ENCODE peak calls at places on chromosome 16, in nine cellular contexts. One of them, this sample, is unnamed.

GRCh38 chr16:55467898-55468297 is 11.1 kb upstream of the MMP2 start:
- DNase-seq in gastrocnemius medialis: no peak
- DNase-seq in cardiac muscle cell: no peak
- DNase-seq in C1 segment of cervical spinal cord: no peak
- DNase-seq in activated T-cell treated with anti-CD3 and anti-CD28 coated beads, Interleukin-2, amount 50 U/mL, for 4 hours: no peak
- DNase-seq in HCEC 1CT: no peak
- DNase-seq in T-helper 2 cell: no peak
- DNase-seq in NCI-H774: no peak
- DNase-seq in HL-60: no peak
- DNase-seq in this sample: no peak

GRCh38 chr16:88508868-88509748 is 56.0 kb downstream of the ZFPM1 start:
- DNase-seq in gastrocnemius medialis: no peak
- DNase-seq in cardiac muscle cell: no peak
- DNase-seq in C1 segment of cervical spinal cord: no peak
- DNase-seq in activated T-cell treated with anti-CD3 and anti-CD28 coated beads, Interleukin-2, amount 50 U/mL, for 4 hours: no peak
- DNase-seq in HCEC 1CT: no peak
- DNase-seq in T-helper 2 cell: no peak
- DNase-seq in NCI-H774: no peak
- DNase-seq in HL-60: no peak
- DNase-seq in this sample: no peak

GRCh38 chr16:85543536-85543935 is 69.6 kb upstream of the GSE1 start:
- DNase-seq in gastrocnemius medialis: no peak
- DNase-seq in cardiac muscle cell: no peak
- DNase-seq in C1 segment of cervical spinal cord: no peak
- DNase-seq in activated T-cell treated with anti-CD3 and anti-CD28 coated beads, Interleukin-2, amount 50 U/mL, for 4 hours: no peak
- DNase-seq in HCEC 1CT: no peak
- DNase-seq in T-helper 2 cell: no peak
- DNase-seq in NCI-H774: no peak
- DNase-seq in HL-60: no peak
- DNase-seq in this sample: no peak

GRCh38 chr16:68900009-68900408 is 56.7 kb downstream of the TANGO6 start:
- DNase-seq in gastrocnemius medialis: no peak
- DNase-seq in cardiac muscle cell: no peak
- DNase-seq in C1 segment of cervical spinal cord: no peak
- DNase-seq in activated T-cell treated with anti-CD3 and anti-CD28 coated beads, Interleukin-2, amount 50 U/mL, for 4 hours: no peak
- DNase-seq in HCEC 1CT: no peak
- DNase-seq in T-helper 2 cell: no peak
- DNase-seq in NCI-H774: no peak
- DNase-seq in HL-60: peak
- DNase-seq in this sample: no peak

GRCh38 chr16:78443780-78444422 is 344.4 kb downstream of the WWOX start:
- DNase-seq in gastrocnemius medialis: no peak
- DNase-seq in cardiac muscle cell: peak
- DNase-seq in C1 segment of cervical spinal cord: no peak
- DNase-seq in activated T-cell treated with anti-CD3 and anti-CD28 coated beads, Interleukin-2, amount 50 U/mL, for 4 hours: no peak
- DNase-seq in HCEC 1CT: no peak
- DNase-seq in T-helper 2 cell: no peak
- DNase-seq in NCI-H774: no peak
- DNase-seq in HL-60: no peak
- DNase-seq in this sample: no peak

GRCh38 chr16:21644674-21645073 is 7.7 kb downstream of the IGSF6 start:
- DNase-seq in gastrocnemius medialis: no peak
- DNase-seq in cardiac muscle cell: no peak
- DNase-seq in C1 segment of cervical spinal cord: no peak
- DNase-seq in activated T-cell treated with anti-CD3 and anti-CD28 coated beads, Interleukin-2, amount 50 U/mL, for 4 hours: no peak
- DNase-seq in HCEC 1CT: no peak
- DNase-seq in T-helper 2 cell: no peak
- DNase-seq in NCI-H774: no peak
- DNase-seq in HL-60: no peak
- DNase-seq in this sample: no peak

GRCh38 chr16:67435758-67436164 is 4.8 kb downstream of the HSD11B2 start:
- DNase-seq in gastrocnemius medialis: no peak
- DNase-seq in cardiac muscle cell: no peak
- DNase-seq in C1 segment of cervical spinal cord: no peak
- DNase-seq in activated T-cell treated with anti-CD3 and anti-CD28 coated beads, Interleukin-2, amount 50 U/mL, for 4 hours: no peak
- DNase-seq in HCEC 1CT: no peak
- DNase-seq in T-helper 2 cell: no peak
- DNase-seq in NCI-H774: no peak
- DNase-seq in HL-60: no peak
- DNase-seq in this sample: no peak

GRCh38 chr16:58615280-58615679 is 14.3 kb downstream of the CNOT1 start:
- DNase-seq in gastrocnemius medialis: no peak
- DNase-seq in cardiac muscle cell: peak
- DNase-seq in C1 segment of cervical spinal cord: no peak
- DNase-seq in activated T-cell treated with anti-CD3 and anti-CD28 coated beads, Interleukin-2, amount 50 U/mL, for 4 hours: no peak
- DNase-seq in HCEC 1CT: peak
- DNase-seq in T-helper 2 cell: no peak
- DNase-seq in NCI-H774: no peak
- DNase-seq in HL-60: no peak
- DNase-seq in this sample: no peak

GRCh38 chr16:11515540-11516430 is 70.9 kb downstream of the LITAF start:
- DNase-seq in gastrocnemius medialis: no peak
- DNase-seq in cardiac muscle cell: no peak
- DNase-seq in C1 segment of cervical spinal cord: no peak
- DNase-seq in activated T-cell treated with anti-CD3 and anti-CD28 coated beads, Interleukin-2, amount 50 U/mL, for 4 hours: no peak
- DNase-seq in HCEC 1CT: no peak
- DNase-seq in T-helper 2 cell: no peak
- DNase-seq in NCI-H774: no peak
- DNase-seq in HL-60: no peak
- DNase-seq in this sample: no peak

GRCh38 chr16:11100239-11100750 is 155.7 kb downstream of the SOCS1 start:
- DNase-seq in gastrocnemius medialis: peak
- DNase-seq in cardiac muscle cell: peak
- DNase-seq in C1 segment of cervical spinal cord: peak
- DNase-seq in activated T-cell treated with anti-CD3 and anti-CD28 coated beads, Interleukin-2, amount 50 U/mL, for 4 hours: no peak
- DNase-seq in HCEC 1CT: peak
- DNase-seq in T-helper 2 cell: peak
- DNase-seq in NCI-H774: no peak
- DNase-seq in HL-60: no peak
- DNase-seq in this sample: peak

GRCh38 chr16:11833951-11834695 is 17.2 kb downstream of the RSL1D1 start:
- DNase-seq in gastrocnemius medialis: peak
- DNase-seq in cardiac muscle cell: peak
- DNase-seq in C1 segment of cervical spinal cord: no peak
- DNase-seq in activated T-cell treated with anti-CD3 and anti-CD28 coated beads, Interleukin-2, amount 50 U/mL, for 4 hours: no peak
- DNase-seq in HCEC 1CT: peak
- DNase-seq in T-helper 2 cell: no peak
- DNase-seq in NCI-H774: no peak
- DNase-seq in HL-60: peak
- DNase-seq in this sample: peak

GRCh38 chr16:19785512-19786130 is 67.5 kb downstream of the IQCK start:
- DNase-seq in gastrocnemius medialis: no peak
- DNase-seq in cardiac muscle cell: no peak
- DNase-seq in C1 segment of cervical spinal cord: no peak
- DNase-seq in activated T-cell treated with anti-CD3 and anti-CD28 coated beads, Interleukin-2, amount 50 U/mL, for 4 hours: no peak
- DNase-seq in HCEC 1CT: no peak
- DNase-seq in T-helper 2 cell: no peak
- DNase-seq in NCI-H774: no peak
- DNase-seq in HL-60: no peak
- DNase-seq in this sample: no peak

GRCh38 chr16:787978-788398 is at the start of gene RPUSD1:
- DNase-seq in gastrocnemius medialis: no peak
- DNase-seq in cardiac muscle cell: no peak
- DNase-seq in C1 segment of cervical spinal cord: no peak
- DNase-seq in activated T-cell treated with anti-CD3 and anti-CD28 coated beads, Interleukin-2, amount 50 U/mL, for 4 hours: no peak
- DNase-seq in HCEC 1CT: no peak
- DNase-seq in T-helper 2 cell: no peak
- DNase-seq in NCI-H774: no peak
- DNase-seq in HL-60: no peak
- DNase-seq in this sample: no peak

This sample was measured in NCI-H226.